ENCODE peak calls at places on chromosomes 6 and 20, in seven cellular contexts. I is endothelial cell of umbilical vein, M is transverse colon, O is breast epithelium, V is HCT116, H is stomach, U is esophagus muscularis mucosa. F is an unnamed sample.

GRCh38 chr6:32189742-32190053 is 304 bp downstream of the PBX2 start:
- DNase-seq in I (no peak), M (no peak), O (no peak), V (no peak), H (no peak), U (no peak), F (peak; percentile 91)

GRCh38 chr6:56749632-56750151 is 107.0 kb upstream of the DST start:
- DNase-seq in I (peak; percentile 71), M (no peak), O (no peak), V (peak; percentile 91), H (no peak), U (no peak), F (no peak)

GRCh38 chr6:107801195-107801594 is 22.9 kb downstream of the SCML4 start:
- DNase-seq in I (no peak), M (no peak), O (no peak), V (no peak), H (no peak), U (no peak), F (no peak)

GRCh38 chr6:161085246-161085645 is 93.7 kb downstream of the MAP3K4 start:
- DNase-seq in I (no peak), M (no peak), O (no peak), V (no peak), H (no peak), U (no peak), F (no peak)

GRCh38 chr20:24492031-24492607 is 22.7 kb downstream of the SYNDIG1 start:
- DNase-seq in I (no peak), M (no peak), O (no peak), V (no peak), H (no peak), U (no peak), F (peak; percentile 51)

GRCh38 chr6:81265106-81265505 is 487.4 kb downstream of the TENT5A start:
- DNase-seq in I (no peak), M (no peak), O (no peak), V (no peak), H (no peak), U (no peak), F (no peak)

GRCh38 chr6:148082721-148083120 is 259.9 kb upstream of the SASH1 start:
- DNase-seq in I (no peak), M (no peak), O (no peak), V (no peak), H (no peak), U (no peak), F (no peak)

GRCh38 chr6:27161115-27161514 is 86.4 kb upstream of the PRSS16 start:
- DNase-seq in I (no peak), M (no peak), O (no peak), V (no peak), H (no peak), U (no peak), F (no peak)

GRCh38 chr6:8193541-8193940 is 91.2 kb upstream of the EEF1E1 start:
- DNase-seq in I (no peak), M (no peak), O (no peak), V (no peak), H (no peak), U (no peak), F (no peak)

GRCh38 chr6:8195040-8195713 is 92.8 kb upstream of the EEF1E1 start:
- DNase-seq in I (no peak), M (no peak), O (no peak), V (peak; percentile 18), H (no peak), U (no peak), F (no peak)

GRCh38 chr6:8192597-8192996 is 90.2 kb upstream of the EEF1E1 start:
- DNase-seq in I (no peak), M (no peak), O (no peak), V (no peak), H (no peak), U (no peak), F (no peak)

GRCh38 chr6:8195714-8196104 is 93.4 kb upstream of the EEF1E1 start:
- DNase-seq in I (no peak), M (no peak), O (no peak), V (no peak), H (no peak), U (no peak), F (no peak)

GRCh38 chr6:8194499-8194898 is 92.2 kb upstream of the EEF1E1 start:
- DNase-seq in I (no peak), M (no peak), O (no peak), V (no peak), H (no peak), U (no peak), F (no peak)
- H3K27ac ChIP-seq in I (no peak overlapping the region), M (no peak overlapping the region), O (no peak overlapping the region), V (no peak overlapping the region), H (no peak overlapping the region), U (no peak overlapping the region), F (no peak overlapping the region)

GRCh38 chr20:57450419-57450818 is 59.2 kb downstream of the RBM38 start:
- DNase-seq in I (no peak), M (peak; percentile 52), O (no peak), V (no peak), H (peak; percentile 51), U (no peak), F (peak; percentile 94)
- TF ChIP-seq POLR2AphosphoS5 in I (no peak), M (no peak), O (no peak), V (no peak), H (no peak), U (no peak), F (peak; percentile 65)

GRCh38 chr6:85390775-85391174 is 59.1 kb upstream of the NT5E start:
- DNase-seq in I (no peak), M (no peak), O (no peak), V (no peak), H (no peak), U (no peak), F (no peak)

GRCh38 chr6:85392379-85392778 is 57.5 kb upstream of the NT5E start:
- DNase-seq in I (no peak), M (no peak), O (no peak), V (no peak), H (no peak), U (no peak), F (no peak)

GRCh38 chr6:85389180-85389797 is 60.6 kb upstream of the NT5E start:
- DNase-seq in I (no peak), M (no peak), O (no peak), V (no peak), H (no peak), U (no peak), F (no peak)

GRCh38 chr6:85388531-85388930 is 61.4 kb upstream of the NT5E start:
- DNase-seq in I (no peak), M (no peak), O (no peak), V (no peak), H (no peak), U (no peak), F (no peak)

DNA sequence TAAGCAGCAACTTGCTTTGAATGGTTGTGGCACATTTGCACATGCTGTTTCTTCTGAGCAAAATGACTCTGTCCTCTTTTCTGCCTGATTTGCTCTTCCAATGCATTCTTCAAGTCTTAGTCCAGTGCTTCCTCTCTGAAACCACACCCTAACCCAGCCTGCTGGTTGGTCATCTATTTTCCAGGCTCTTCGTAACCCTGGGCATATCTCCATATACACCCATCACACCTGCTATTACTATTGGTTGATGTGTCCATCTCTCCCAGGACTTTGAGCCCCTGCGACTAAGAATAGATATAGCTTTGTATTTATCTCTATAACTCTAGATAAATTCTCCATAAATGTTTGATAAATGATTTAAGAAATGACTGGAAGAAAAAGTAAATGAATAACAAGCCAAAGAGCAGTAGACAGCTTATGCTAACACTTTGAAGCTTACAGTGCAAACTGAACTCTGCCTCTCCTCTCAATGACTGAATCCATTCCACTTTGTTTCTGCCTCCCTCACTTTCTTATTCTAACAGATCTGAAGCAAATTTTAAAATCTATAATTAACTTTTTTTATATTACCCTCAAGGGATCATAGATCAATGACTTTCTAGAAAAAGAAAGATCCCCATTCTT is 59.7 kb upstream of the NT5E start:
- DNase-seq in I (no peak), M (peak; percentile 52), O (no peak), V (no peak), H (no peak), U (no peak), F (no peak)
- TF ChIP-seq POLR2A in I (no peak), M (peak; percentile 30), O (no peak), V (no peak), H (no peak), U (no peak), F (no peak)

GRCh38 chr6:17919494-17919893 is 67.9 kb downstream of the KIF13A start:
- DNase-seq in I (no peak), M (no peak), O (no peak), V (no peak), H (no peak), U (no peak), F (no peak)
- H3K27ac ChIP-seq in I (no peak overlapping the region), M (no peak overlapping the region), O (no peak overlapping the region), V (no peak overlapping the region), H (no peak overlapping the region), U (no peak overlapping the region), F (no peak overlapping the region)

GRCh38 chr20:2518096-2518495 is 9.4 kb upstream of the ZNF343 start:
- DNase-seq in I (no peak), M (no peak), O (no peak), V (no peak), H (no peak), U (peak; percentile 66), F (no peak)

GRCh38 chr20:2519115-2519815 is 10.6 kb upstream of the ZNF343 start:
- DNase-seq in I (no peak), M (no peak), O (no peak), V (no peak), H (no peak), U (peak; percentile 12), F (no peak)

GRCh38 chr20:2516399-2516798 is 7.7 kb upstream of the ZNF343 start:
- DNase-seq in I (no peak), M (no peak), O (no peak), V (no peak), H (no peak), U (peak; percentile 66), F (no peak)

GRCh38 chr20:2520617-2521016 is 11.9 kb upstream of the ZNF343 start:
- DNase-seq in I (no peak), M (no peak), O (no peak), V (no peak), H (no peak), U (peak; percentile 78), F (no peak)

DNA sequence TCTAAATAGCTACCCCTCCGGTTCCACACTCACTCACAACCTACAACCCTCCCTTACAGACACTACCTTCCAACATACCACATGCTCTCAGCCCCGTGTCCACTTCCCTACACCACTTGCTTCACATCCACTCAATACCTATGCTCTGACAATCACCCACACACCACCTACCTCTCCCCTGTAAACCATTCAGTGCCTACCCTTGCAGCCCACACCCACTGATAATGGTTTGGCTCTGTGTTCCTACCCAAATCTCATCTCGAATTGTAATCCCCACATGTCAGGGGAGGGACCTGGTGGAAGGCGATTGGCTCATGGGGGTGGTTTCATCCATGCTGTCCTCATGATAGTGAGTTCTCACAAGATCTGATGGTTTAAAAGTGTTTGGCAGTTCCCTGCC is 9.8 kb upstream of the ZNF343 start:
- DNase-seq in I (no peak), M (no peak), O (no peak), V (no peak), H (no peak), U (peak; percentile 84), F (no peak)
- TF ChIP-seq POLR2AphosphoS5 in I (no peak), M (no peak), O (no peak), V (no peak), H (no peak), U (no peak), F (no peak)